ENCODE peak calls at places on chromosomes 12 and 14, in eight cellular contexts. V is T-helper 9 cell, W is Caco-2, T is hippocampal formation, M is Daoy, P is non-pigmented ciliary epithelial cell, O is NCI-H2081 treated with DMSO at 0.1 percent for 48 hours, R is EH. S is an unnamed sample.

GRCh38 chr12:57807285-57807684 is 11.2 kb downstream of the AVIL start:
- DNase-seq in V (no peak), M (no peak), R (no peak), W (no peak), T (no peak), P (no peak), O (no peak), S (no peak)

GRCh38 chr12:45299132-45299692 is 83.3 kb downstream of the ANO6 start:
- DNase-seq in P (peak; percentile 44), T (no peak), W (peak; percentile 40), V (no peak), R (peak; percentile 84), O (no peak), M (peak; percentile 43), S (no peak)

GRCh38 chr12:122873540-122873939 is 22.4 kb downstream of the VPS37B start:
- DNase-seq in P (no peak), W (no peak), M (no peak), T (no peak), R (no peak), V (no peak), O (no peak), S (no peak)

GRCh38 chr12:68334136-68334535 is 2.0 kb upstream of the MDM1 start:
- DNase-seq in V (no peak), O (no peak), P (no peak), T (no peak), W (no peak), M (peak; percentile 14), R (no peak), S (no peak)

GRCh38 chr12:109729837-109730200 is 16.2 kb downstream of the FAM222A start:
- DNase-seq in M (no peak), W (no peak), P (no peak), O (no peak), R (no peak), V (no peak), T (no peak), S (no peak)

GRCh38 chr12:124763594-124763979 is 100.1 kb downstream of the SCARB1 start:
- DNase-seq in M (no peak), T (no peak), W (no peak), V (no peak), P (no peak), O (no peak), R (no peak), S (no peak)

GRCh38 chr14:101721111-101721510 is 40.4 kb upstream of the PPP2R5C start:
- DNase-seq in R (no peak), V (no peak), T (no peak), W (no peak), P (no peak), M (no peak), O (no peak), S (no peak)

GRCh38 chr14:98069712-98070133 is 1202.3 kb downstream of the BCL11B start:
- DNase-seq in W (peak; percentile 6), R (no peak), T (no peak), V (no peak), P (no peak), O (no peak), M (peak; percentile 83), S (no peak)

GRCh38 chr12:77724367-77724957 is 106.2 kb upstream of the NAV3 start:
- DNase-seq in W (peak; percentile 10), O (peak; percentile 10), M (peak; percentile 41), T (peak; percentile 6), V (no peak), P (no peak), R (peak; percentile 48), S (no peak)

GRCh38 chr14:57326253-57326652 is 57.5 kb downstream of the AP5M1 start:
- DNase-seq in V (no peak), P (no peak), O (no peak), R (no peak), T (no peak), W (no peak), M (no peak), S (no peak)

GRCh38 chr12:110120878-110121277 is 3.3 kb upstream of the IFT81 start:
- DNase-seq in W (no peak), O (no peak), T (no peak), R (peak; percentile 16), M (no peak), P (no peak), V (no peak), S (no peak)

GRCh38 chr12:76558684-76559276 is 791 bp downstream of the OSBPL8 start:
- DNase-seq in P (no peak), R (peak; percentile 51), W (peak; percentile 56), T (no peak), O (no peak), M (peak; percentile 53), V (peak; percentile 83), S (no peak)

GRCh38 chr12:119258149-119258548 is 76.4 kb upstream of the CCDC60 start:
- DNase-seq in V (no peak), O (no peak), P (no peak), M (no peak), R (no peak), W (no peak), T (no peak), S (no peak)

GRCh38 chr14:70920608-70921007 is 13.3 kb downstream of the PCNX1 start:
- DNase-seq in P (no peak), W (no peak), T (no peak), R (no peak), M (no peak), O (no peak), V (no peak), S (no peak)

GRCh38 chr14:64080452-64080851 is 213.7 kb downstream of the ESR2 start:
- DNase-seq in O (no peak), P (no peak), R (no peak), T (no peak), W (no peak), M (no peak), V (no peak), S (no peak)

GRCh38 chr14:103068351-103069073 is 11.2 kb upstream of the CDC42BPB start:
- DNase-seq in T (no peak), V (no peak), M (no peak), R (no peak), P (no peak), O (no peak), W (no peak), S (no peak)

GRCh38 chr14:20093442-20093841 is 17.1 kb upstream of the OR4K17 start:
- DNase-seq in P (no peak), W (no peak), R (no peak), M (peak; percentile 11), T (no peak), O (no peak), V (no peak), S (no peak)

GRCh38 chr14:50010752-50011151 is 105.6 kb downstream of the VCPKMT start:
- DNase-seq in R (peak; percentile 72), P (no peak), W (no peak), T (no peak), V (no peak), M (no peak), O (no peak), S (no peak)

GRCh38 chr12:89085421-89085820 is 266.9 kb downstream of the DUSP6 start:
- DNase-seq in W (no peak), P (no peak), O (no peak), T (no peak), R (no peak), V (no peak), M (peak; percentile 73), S (no peak)

GRCh38 chr12:67068773-67069450 is 200.2 kb upstream of the CAND1 start:
- DNase-seq in W (peak; percentile 53), M (peak; percentile 80), R (peak; percentile 53), V (peak; percentile 14), P (no peak), T (no peak), O (no peak), S (no peak)

GRCh38 chr12:66529934-66530333 is 148.9 kb downstream of the GRIP1 start:
- DNase-seq in T (no peak), M (no peak), P (no peak), V (no peak), W (no peak), R (no peak), O (no peak), S (no peak)

GRCh38 chr14:76901171-76902055 is 75.2 kb downstream of the LRRC74A start:
- DNase-seq in O (no peak), V (no peak), M (no peak), R (peak; percentile 97), T (no peak), W (no peak), P (no peak), S (no peak)

GRCh38 chr12:69068431-69068830 is 135.5 kb upstream of the CPM start:
- DNase-seq in P (no peak), T (no peak), R (peak; percentile 56), V (no peak), M (peak; percentile 87), W (no peak), O (no peak), S (no peak)

GRCh38 chr14:61329478-61330051 is 8.2 kb downstream of the PRKCH start:
- DNase-seq in M (no peak), W (no peak), P (no peak), R (no peak), T (no peak), O (no peak), V (no peak), S (no peak)

GRCh38 chr12:118238888-118239287 is 103.0 kb downstream of the PEBP1 start:
- DNase-seq in W (no peak), V (no peak), R (no peak), T (no peak), M (no peak), O (no peak), P (no peak), S (no peak)

GRCh38 chr12:99027491-99027890 is 382.4 kb downstream of the APAF1 start:
- DNase-seq in W (no peak), V (no peak), P (no peak), O (no peak), M (no peak), T (no peak), R (no peak), S (no peak)

GRCh38 chr12:24038211-24038997 is 88.9 kb upstream of the SOX5 start:
- DNase-seq in V (no peak), O (no peak), R (no peak), M (no peak), W (no peak), T (no peak), P (no peak), S (no peak)

GRCh38 chr12:43094886-43095285 is 457.1 kb downstream of the ADAMTS20 start:
- DNase-seq in V (no peak), P (no peak), M (no peak), O (no peak), T (no peak), R (no peak), W (no peak), S (no peak)

GRCh38 chr12:92462049-92462448 is 240.7 kb upstream of the PLEKHG7 start:
- DNase-seq in V (no peak), W (no peak), R (no peak), T (no peak), M (no peak), P (peak; percentile 64), O (no peak), S (no peak)

GRCh38 chr12:53506881-53507719 is at the start of gene NPFF:
- DNase-seq in R (no peak), M (no peak), T (no peak), W (no peak), P (no peak), V (no peak), O (no peak), S (no peak)

GRCh38 chr14:69093551-69094421 is 59.1 kb downstream of the DCAF5 start:
- DNase-seq in P (no peak), W (peak; percentile 41), T (peak; percentile 87), R (peak; percentile 88), O (no peak), M (peak; percentile 16), V (no peak), S (peak; percentile 38)

GRCh38 chr12:42588981-42589464 is 523 bp downstream of the PRICKLE1 start:
- DNase-seq in T (no peak), O (no peak), W (peak; percentile 66), R (peak; percentile 28), V (no peak), P (no peak), M (peak; percentile 64), S (no peak)

GRCh38 chr12:24748326-24748725 is 200.6 kb downstream of the BCAT1 start:
- DNase-seq in O (no peak), W (no peak), M (no peak), P (no peak), V (no peak), T (no peak), R (no peak), S (no peak)